ENCODE peak calls at places on chromosomes 2 and 18, in five cellular contexts. U, X, M, I and Y are unnamed samples.
A peak's percentile ranks its signal among the peaks of the same experiment; 100 is the strongest.

GRCh38 chr2:69582582-69583176 is 60.9 kb downstream of the AAK1 start:
- DNase-seq in M (no peak), X (peak; percentile 40), I (no peak), U (no peak), Y (no peak)

GRCh38 chr2:185979546-185980071 is 241.0 kb downstream of the FSIP2 start:
- DNase-seq in U (no peak), M (no peak), X (peak; percentile 12), I (no peak), Y (no peak)

GRCh38 chr2:224252601-224253000 is 149.3 kb downstream of the FAM124B start:
- DNase-seq in U (peak; percentile 16), I (no peak), X (peak; percentile 45), M (no peak), Y (no peak)

GRCh38 chr2:85425588-85425987 is 7.1 kb downstream of the SH2D6 start:
- DNase-seq in I (no peak), X (no peak), M (no peak), U (no peak), Y (no peak)

GRCh38 chr2:240423788-240424191 is 11.7 kb upstream of the GPC1 start:
- DNase-seq in U (no peak), I (no peak), X (no peak), M (no peak), Y (no peak)

GRCh38 chr2:190379249-190379964 is 28.7 kb upstream of the MFSD6 start:
- DNase-seq in U (no peak), M (no peak), X (peak; percentile 34), I (peak; percentile 57), Y (no peak)

GRCh38 chr18:70423120-70423519 is 134.3 kb downstream of the SOCS6 start:
- DNase-seq in M (peak; percentile 47), X (no peak), I (no peak), U (no peak), Y (no peak)

GRCh38 chr2:212723226-212723625 is 184.6 kb upstream of the ERBB4 start:
- DNase-seq in M (no peak), I (no peak), X (peak; percentile 19), U (no peak), Y (no peak)

GRCh38 chr18:22194151-22194598 is 24.8 kb downstream of the GATA6 start:
- DNase-seq in I (no peak), M (peak; percentile 91), X (no peak), U (no peak), Y (no peak)

GRCh38 chr2:47520825-47521665 is 118.1 kb downstream of the MSH2 start:
- DNase-seq in M (peak; percentile 59), I (peak; percentile 89), X (peak; percentile 55), U (no peak), Y (peak; percentile 23)

GRCh38 chr2:54595999-54596903 is 127.2 kb upstream of the EML6 start:
- DNase-seq in M (no peak), I (no peak), X (no peak), U (no peak), Y (no peak)

GRCh38 chr2:170771049-170771937 is 1.1 kb downstream of the ERICH2 start:
- DNase-seq in X (peak; percentile 30), U (no peak), I (peak; percentile 49), M (no peak), Y (no peak)

GRCh38 chr2:224885836-224886547 is 156.3 kb downstream of the DOCK10 start:
- DNase-seq in M (no peak), X (peak; percentile 80), I (no peak), U (no peak), Y (no peak)

GRCh38 chr2:206442854-206443734 is at the start of gene ADAM23:
- DNase-seq in I (peak; percentile 43), U (no peak), X (peak; percentile 47), M (peak; percentile 25), Y (peak; percentile 35)

GRCh38 chr2:24559714-24560113 is 68.7 kb downstream of the NCOA1 start:
- DNase-seq in X (no peak), U (no peak), I (no peak), M (no peak), Y (no peak)

GRCh38 chr2:119707117-119708087 is 28.4 kb downstream of the TMEM177 start:
- DNase-seq in I (no peak), U (no peak), X (no peak), M (no peak), Y (no peak)

GRCh38 chr2:85324639-85325465 is 2.9 kb downstream of the TGOLN2 start:
- DNase-seq in X (peak; percentile 35), I (no peak), U (no peak), M (peak; percentile 72), Y (no peak)

GRCh38 chr2:217977840-217978535 is 24.8 kb downstream of the TNS1 start:
- DNase-seq in I (no peak), M (no peak), U (no peak), X (no peak), Y (no peak)